ENCODE peak calls at places on chromosomes 6 and 20, in seven cellular contexts. One of them, this sample, is unnamed.
A peak's percentile ranks its signal among the peaks of the same experiment; 100 is the strongest.

GRCh38 chr20:49186535-49187329 is 1.4 kb downstream of the STAU1 start:
- DNase-seq in NCI-H1092: no peak
- DNase-seq in OCI-M1: peak; percentile 83
- DNase-seq in B cell: peak; percentile 61
- DNase-seq in GM12865: peak; percentile 65
- DNase-seq in mesendoderm: peak; percentile 69
- DNase-seq in GM04504: no peak
- DNase-seq in this sample: no peak

GRCh38 chr6:161660666-161661571 is 387.1 kb upstream of the AGPAT4 start:
- DNase-seq in NCI-H1092: no peak
- DNase-seq in OCI-M1: peak; percentile 17
- DNase-seq in B cell: no peak
- DNase-seq in GM12865: peak; percentile 28
- DNase-seq in mesendoderm: peak; percentile 5
- DNase-seq in GM04504: no peak
- DNase-seq in this sample: no peak

GRCh38 chr6:87914637-87915395 is 132.8 kb upstream of the SPACA1 start:
- DNase-seq in NCI-H1092: no peak
- DNase-seq in OCI-M1: no peak
- DNase-seq in B cell: no peak
- DNase-seq in GM12865: peak; percentile 41
- DNase-seq in mesendoderm: no peak
- DNase-seq in GM04504: no peak
- DNase-seq in this sample: no peak

GRCh38 chr6:24614048-24614420 is 32.0 kb downstream of the KIAA0319 start:
- DNase-seq in NCI-H1092: no peak
- DNase-seq in OCI-M1: no peak
- DNase-seq in B cell: no peak
- DNase-seq in GM12865: no peak
- DNase-seq in mesendoderm: no peak
- DNase-seq in GM04504: no peak
- DNase-seq in this sample: no peak

GRCh38 chr20:25584905-25585704 is at the start of gene NINL:
- DNase-seq in NCI-H1092: peak; percentile 50
- DNase-seq in OCI-M1: no peak
- DNase-seq in B cell: no peak
- DNase-seq in GM12865: no peak
- DNase-seq in mesendoderm: peak; percentile 88
- DNase-seq in GM04504: peak; percentile 28
- DNase-seq in this sample: peak; percentile 85

GRCh38 chr20:61285691-61286090 is 33.6 kb downstream of the CDH4 start:
- DNase-seq in NCI-H1092: no peak
- DNase-seq in OCI-M1: no peak
- DNase-seq in B cell: no peak
- DNase-seq in GM12865: no peak
- DNase-seq in mesendoderm: no peak
- DNase-seq in GM04504: no peak
- DNase-seq in this sample: no peak

GRCh38 chr6:37998366-37998765 is 178.8 kb downstream of the ZFAND3 start:
- DNase-seq in NCI-H1092: no peak
- DNase-seq in OCI-M1: no peak
- DNase-seq in B cell: no peak
- DNase-seq in GM12865: no peak
- DNase-seq in mesendoderm: no peak
- DNase-seq in GM04504: no peak
- DNase-seq in this sample: no peak

GRCh38 chr6:90304308-90304707 is 7.7 kb upstream of the BACH2 start:
- DNase-seq in NCI-H1092: no peak
- DNase-seq in OCI-M1: no peak
- DNase-seq in B cell: peak; percentile 68
- DNase-seq in GM12865: peak; percentile 41
- DNase-seq in mesendoderm: no peak
- DNase-seq in GM04504: no peak
- DNase-seq in this sample: no peak

GRCh38 chr20:37123441-37123840 is 27.6 kb upstream of the RBL1 start:
- DNase-seq in NCI-H1092: no peak
- DNase-seq in OCI-M1: no peak
- DNase-seq in B cell: no peak
- DNase-seq in GM12865: no peak
- DNase-seq in mesendoderm: no peak
- DNase-seq in GM04504: no peak
- DNase-seq in this sample: no peak

GRCh38 chr6:147936703-147937102 is 405.9 kb upstream of the SASH1 start:
- DNase-seq in NCI-H1092: no peak
- DNase-seq in OCI-M1: no peak
- DNase-seq in B cell: no peak
- DNase-seq in GM12865: no peak
- DNase-seq in mesendoderm: no peak
- DNase-seq in GM04504: no peak
- DNase-seq in this sample: no peak

GRCh38 chr6:16719488-16719887 is 41.8 kb downstream of the ATXN1 start:
- DNase-seq in NCI-H1092: no peak
- DNase-seq in OCI-M1: no peak
- DNase-seq in B cell: no peak
- DNase-seq in GM12865: no peak
- DNase-seq in mesendoderm: no peak
- DNase-seq in GM04504: no peak
- DNase-seq in this sample: no peak

This sample was measured in SHP77.